ENCODE peak calls at places on chromosomes 5 and 9, in ten cellular contexts. One of them, this sample, is unnamed.

GRCh38 chr5:165574140-165574539 is 2068.7 kb downstream of the MAT2B start:
- DNase-seq in gastrocnemius medialis: no peak
- DNase-seq in lower leg skin: no peak
- DNase-seq in PC-3: no peak
- DNase-seq in pancreas: no peak
- DNase-seq in cardiac muscle cell: no peak
- DNase-seq in dorsolateral prefrontal cortex: no peak
- DNase-seq in OCI-LY7: no peak
- DNase-seq in NB4: no peak
- DNase-seq in cardiac fibroblast: no peak
- DNase-seq in this sample: no peak

GRCh38 chr5:17277907-17278306 is 60.5 kb downstream of the BASP1 start:
- DNase-seq in OCI-LY7: no peak
- DNase-seq in lower leg skin: no peak
- DNase-seq in dorsolateral prefrontal cortex: no peak
- DNase-seq in NB4: no peak
- DNase-seq in pancreas: no peak
- DNase-seq in gastrocnemius medialis: no peak
- DNase-seq in cardiac fibroblast: no peak
- DNase-seq in cardiac muscle cell: no peak
- DNase-seq in PC-3: no peak
- DNase-seq in this sample: no peak

GRCh38 chr5:152542741-152543140 is 137.7 kb upstream of the NMUR2 start:
- DNase-seq in NB4: peak
- DNase-seq in cardiac muscle cell: peak
- DNase-seq in dorsolateral prefrontal cortex: no peak
- DNase-seq in PC-3: peak
- DNase-seq in lower leg skin: no peak
- DNase-seq in gastrocnemius medialis: no peak
- DNase-seq in OCI-LY7: no peak
- DNase-seq in cardiac fibroblast: peak
- DNase-seq in pancreas: no peak
- DNase-seq in this sample: no peak

GRCh38 chr9:90641868-90642558 is 611 bp downstream of the DIRAS2 start:
- DNase-seq in NB4: no peak
- DNase-seq in lower leg skin: no peak
- DNase-seq in cardiac muscle cell: no peak
- DNase-seq in dorsolateral prefrontal cortex: peak
- DNase-seq in gastrocnemius medialis: no peak
- DNase-seq in PC-3: no peak
- DNase-seq in OCI-LY7: no peak
- DNase-seq in cardiac fibroblast: no peak
- DNase-seq in pancreas: no peak
- DNase-seq in this sample: no peak

GRCh38 chr5:145324767-145325479 is 510.2 kb downstream of the PRELID2 start:
- DNase-seq in OCI-LY7: no peak
- DNase-seq in PC-3: no peak
- DNase-seq in dorsolateral prefrontal cortex: no peak
- DNase-seq in lower leg skin: no peak
- DNase-seq in pancreas: no peak
- DNase-seq in cardiac fibroblast: peak
- DNase-seq in cardiac muscle cell: peak
- DNase-seq in gastrocnemius medialis: no peak
- DNase-seq in NB4: no peak
- DNase-seq in this sample: no peak

GRCh38 chr5:108515706-108516105 is 133.8 kb upstream of the FBXL17 start:
- DNase-seq in gastrocnemius medialis: no peak
- DNase-seq in pancreas: no peak
- DNase-seq in PC-3: no peak
- DNase-seq in OCI-LY7: no peak
- DNase-seq in lower leg skin: no peak
- DNase-seq in cardiac fibroblast: no peak
- DNase-seq in cardiac muscle cell: no peak
- DNase-seq in NB4: no peak
- DNase-seq in dorsolateral prefrontal cortex: no peak
- DNase-seq in this sample: no peak

GRCh38 chr5:174624754-174625506 is 99.5 kb upstream of the MSX2 start:
- DNase-seq in dorsolateral prefrontal cortex: no peak
- DNase-seq in lower leg skin: no peak
- DNase-seq in pancreas: no peak
- DNase-seq in OCI-LY7: no peak
- DNase-seq in PC-3: no peak
- DNase-seq in gastrocnemius medialis: no peak
- DNase-seq in cardiac fibroblast: peak
- DNase-seq in cardiac muscle cell: peak
- DNase-seq in NB4: peak
- DNase-seq in this sample: no peak

GRCh38 chr9:114303571-114303970 is 19.3 kb upstream of the ORM1 start:
- DNase-seq in OCI-LY7: no peak
- DNase-seq in gastrocnemius medialis: no peak
- DNase-seq in cardiac fibroblast: no peak
- DNase-seq in dorsolateral prefrontal cortex: peak
- DNase-seq in NB4: no peak
- DNase-seq in pancreas: no peak
- DNase-seq in PC-3: no peak
- DNase-seq in cardiac muscle cell: no peak
- DNase-seq in lower leg skin: peak
- DNase-seq in this sample: no peak

GRCh38 chr5:160269017-160269416 is 39.7 kb downstream of the FABP6 start:
- DNase-seq in PC-3: no peak
- DNase-seq in gastrocnemius medialis: peak
- DNase-seq in OCI-LY7: no peak
- DNase-seq in dorsolateral prefrontal cortex: peak
- DNase-seq in lower leg skin: peak
- DNase-seq in cardiac fibroblast: peak
- DNase-seq in NB4: peak
- DNase-seq in cardiac muscle cell: peak
- DNase-seq in pancreas: peak
- DNase-seq in this sample: peak

GRCh38 chr5:160263326-160263850 is 34.1 kb downstream of the FABP6 start:
- DNase-seq in OCI-LY7: no peak
- DNase-seq in cardiac muscle cell: no peak
- DNase-seq in gastrocnemius medialis: no peak
- DNase-seq in pancreas: no peak
- DNase-seq in dorsolateral prefrontal cortex: no peak
- DNase-seq in NB4: no peak
- DNase-seq in lower leg skin: no peak
- DNase-seq in PC-3: no peak
- DNase-seq in cardiac fibroblast: no peak
- DNase-seq in this sample: no peak

GRCh38 chr5:160268111-160268510 is 38.8 kb downstream of the FABP6 start:
- DNase-seq in cardiac muscle cell: no peak
- DNase-seq in gastrocnemius medialis: no peak
- DNase-seq in cardiac fibroblast: no peak
- DNase-seq in dorsolateral prefrontal cortex: no peak
- DNase-seq in OCI-LY7: no peak
- DNase-seq in lower leg skin: no peak
- DNase-seq in pancreas: no peak
- DNase-seq in PC-3: no peak
- DNase-seq in NB4: no peak
- DNase-seq in this sample: no peak

GRCh38 chr5:160266044-160266718 is 36.9 kb downstream of the FABP6 start:
- DNase-seq in gastrocnemius medialis: no peak
- DNase-seq in dorsolateral prefrontal cortex: no peak
- DNase-seq in lower leg skin: no peak
- DNase-seq in cardiac muscle cell: no peak
- DNase-seq in cardiac fibroblast: no peak
- DNase-seq in NB4: no peak
- DNase-seq in pancreas: no peak
- DNase-seq in OCI-LY7: no peak
- DNase-seq in PC-3: no peak
- DNase-seq in this sample: no peak

DNA sequence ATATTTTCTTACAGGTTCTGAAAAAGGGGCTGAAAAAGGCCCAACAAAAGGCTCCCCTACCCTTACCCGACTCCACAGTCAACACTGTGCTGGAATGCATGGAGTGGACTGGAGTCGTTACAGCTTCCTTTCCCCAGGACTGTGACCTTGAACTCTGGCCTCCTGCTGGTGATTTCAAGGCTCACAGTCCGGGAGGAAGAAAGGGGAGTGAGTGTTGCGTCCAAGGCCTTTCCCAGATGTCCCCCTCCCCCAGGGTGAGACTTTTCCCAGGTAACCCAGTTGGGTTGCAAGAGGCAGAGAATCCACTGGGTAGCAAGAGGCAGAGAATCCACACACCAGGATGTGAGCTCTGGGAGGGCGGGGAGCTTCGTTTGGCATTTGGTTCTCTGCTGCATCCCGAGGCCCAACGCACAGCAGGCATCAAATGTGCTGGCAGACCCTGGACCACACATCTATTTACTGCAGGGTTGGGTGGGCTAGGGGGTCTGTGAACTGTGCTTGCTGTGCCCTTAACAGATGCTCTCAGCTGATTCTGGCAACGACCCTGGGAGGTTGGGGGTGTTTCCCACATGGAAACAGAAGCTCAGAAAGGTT is 37.5 kb downstream of the FABP6 start:
- DNase-seq in pancreas: no peak
- DNase-seq in OCI-LY7: no peak
- DNase-seq in cardiac muscle cell: no peak
- DNase-seq in gastrocnemius medialis: no peak
- DNase-seq in dorsolateral prefrontal cortex: no peak
- DNase-seq in NB4: no peak
- DNase-seq in lower leg skin: no peak
- DNase-seq in PC-3: no peak
- DNase-seq in cardiac fibroblast: no peak
- DNase-seq in this sample: no peak
- TF ChIP-seq CTCF in pancreas: no peak
- TF ChIP-seq CTCF in OCI-LY7: no peak
- TF ChIP-seq CTCF in cardiac muscle cell: no peak
- TF ChIP-seq CTCF in gastrocnemius medialis: no peak
- TF ChIP-seq CTCF in dorsolateral prefrontal cortex: no peak
- TF ChIP-seq CTCF in NB4: no peak
- TF ChIP-seq CTCF in lower leg skin: no peak
- TF ChIP-seq CTCF in PC-3: no peak
- TF ChIP-seq CTCF in cardiac fibroblast: no peak
- TF ChIP-seq CTCF in this sample: peak

DNA sequence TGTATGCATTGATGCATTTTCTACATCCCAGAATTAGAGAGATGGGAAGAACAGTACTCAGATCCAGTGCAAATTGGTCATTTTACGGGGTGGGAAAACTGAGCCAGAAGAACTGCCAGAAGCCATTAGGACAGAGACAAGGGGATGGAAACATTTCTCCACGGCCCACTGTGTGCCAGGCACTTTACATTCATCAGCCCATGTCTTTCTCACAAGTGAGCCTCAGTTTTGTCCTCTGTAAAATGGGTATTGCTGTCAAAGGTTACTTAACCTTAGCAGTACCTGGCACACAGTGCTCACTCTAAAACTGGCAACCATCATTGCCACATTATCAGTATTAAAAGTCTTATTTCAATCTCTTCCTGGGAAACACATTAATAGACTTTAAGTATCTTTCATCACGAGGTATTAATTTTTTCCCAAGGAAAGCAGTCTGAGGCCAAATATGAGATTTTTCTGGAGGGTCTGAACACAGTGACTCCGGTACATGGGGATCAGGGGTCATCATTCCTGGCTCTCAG is 5.2 kb downstream of the DUSP1 start:
- DNase-seq in pancreas: no peak
- DNase-seq in NB4: no peak
- DNase-seq in gastrocnemius medialis: no peak
- DNase-seq in cardiac fibroblast: peak
- DNase-seq in lower leg skin: peak
- DNase-seq in OCI-LY7: no peak
- DNase-seq in cardiac muscle cell: peak
- DNase-seq in PC-3: no peak
- DNase-seq in dorsolateral prefrontal cortex: no peak
- DNase-seq in this sample: no peak
- H3K4me3 ChIP-seq in pancreas: no peak
- H3K4me3 ChIP-seq in NB4: no peak
- H3K4me3 ChIP-seq in gastrocnemius medialis: peak
- H3K4me3 ChIP-seq in cardiac fibroblast: peak
- H3K4me3 ChIP-seq in lower leg skin: no peak
- H3K4me3 ChIP-seq in OCI-LY7: peak
- H3K4me3 ChIP-seq in cardiac muscle cell: peak
- H3K4me3 ChIP-seq in PC-3: peak
- H3K4me3 ChIP-seq in dorsolateral prefrontal cortex: peak
- H3K4me3 ChIP-seq in this sample: peak

DNA sequence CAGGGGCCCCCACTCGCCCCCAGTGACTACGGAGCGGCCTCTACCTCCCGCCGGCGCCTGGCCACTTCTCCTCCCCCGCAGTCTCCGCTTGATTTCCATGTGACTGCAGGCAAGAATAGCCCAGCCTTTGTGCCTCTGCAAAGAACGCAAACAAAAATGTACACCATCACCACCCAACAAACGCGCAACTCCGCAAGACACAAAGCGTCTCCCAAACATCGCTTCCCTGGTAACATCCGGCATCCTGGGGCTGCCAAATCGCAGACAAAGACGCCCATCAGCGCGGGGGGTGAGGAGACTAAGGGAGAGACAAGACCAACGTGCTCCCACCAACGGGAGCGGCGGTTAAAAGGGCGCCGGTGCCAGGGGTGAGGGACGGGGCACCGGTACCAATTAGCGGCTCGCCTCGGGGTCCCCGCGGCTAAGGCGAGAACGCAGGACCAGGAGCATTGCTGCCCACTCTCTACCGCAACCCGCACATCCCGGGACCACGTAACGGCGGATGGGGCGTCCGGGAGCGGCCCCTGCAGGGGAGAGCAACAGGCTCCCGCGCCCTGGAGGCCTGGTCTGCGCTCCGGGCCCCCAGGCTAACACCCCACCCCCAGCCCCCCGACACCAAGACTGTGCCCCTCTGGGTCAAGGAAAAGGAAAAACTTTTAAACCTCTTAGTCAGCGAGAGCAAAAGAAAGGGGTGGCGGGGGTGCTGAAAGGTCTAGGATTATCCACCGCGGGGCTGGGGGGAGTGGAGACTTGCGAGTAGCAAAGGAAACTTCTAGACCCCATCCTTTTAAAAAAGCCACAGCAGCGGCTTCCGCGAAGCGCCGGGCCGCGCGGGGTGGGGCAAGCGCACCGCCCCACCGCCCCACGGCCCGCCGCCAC is 885 bp downstream of the MPDZ start:
- DNase-seq in NB4: no peak
- DNase-seq in cardiac muscle cell: peak
- DNase-seq in OCI-LY7: no peak
- DNase-seq in PC-3: peak
- DNase-seq in pancreas: peak
- DNase-seq in lower leg skin: peak
- DNase-seq in dorsolateral prefrontal cortex: peak
- DNase-seq in gastrocnemius medialis: peak
- DNase-seq in cardiac fibroblast: peak
- DNase-seq in this sample: peak
- TF ChIP-seq CTCF in NB4: no peak
- TF ChIP-seq CTCF in cardiac muscle cell: peak
- TF ChIP-seq CTCF in OCI-LY7: no peak
- TF ChIP-seq CTCF in PC-3: no peak
- TF ChIP-seq CTCF in pancreas: no peak
- TF ChIP-seq CTCF in lower leg skin: no peak
- TF ChIP-seq CTCF in dorsolateral prefrontal cortex: peak
- TF ChIP-seq CTCF in gastrocnemius medialis: no peak
- TF ChIP-seq CTCF in cardiac fibroblast: peak
- TF ChIP-seq CTCF in this sample: no peak

GRCh38 chr9:95491543-95492330 is 25.0 kb downstream of the PTCH1 start:
- DNase-seq in NB4: no peak
- DNase-seq in PC-3: no peak
- DNase-seq in OCI-LY7: peak
- DNase-seq in gastrocnemius medialis: no peak
- DNase-seq in lower leg skin: no peak
- DNase-seq in pancreas: no peak
- DNase-seq in dorsolateral prefrontal cortex: no peak
- DNase-seq in cardiac muscle cell: no peak
- DNase-seq in cardiac fibroblast: no peak
- DNase-seq in this sample: no peak

GRCh38 chr9:95495529-95495928 is 21.2 kb downstream of the PTCH1 start:
- DNase-seq in cardiac fibroblast: no peak
- DNase-seq in pancreas: no peak
- DNase-seq in lower leg skin: no peak
- DNase-seq in PC-3: no peak
- DNase-seq in NB4: no peak
- DNase-seq in gastrocnemius medialis: no peak
- DNase-seq in cardiac muscle cell: no peak
- DNase-seq in OCI-LY7: no peak
- DNase-seq in dorsolateral prefrontal cortex: no peak
- DNase-seq in this sample: no peak

GRCh38 chr9:95494022-95494415 is 22.8 kb downstream of the PTCH1 start:
- DNase-seq in dorsolateral prefrontal cortex: peak
- DNase-seq in lower leg skin: peak
- DNase-seq in OCI-LY7: peak
- DNase-seq in gastrocnemius medialis: no peak
- DNase-seq in pancreas: no peak
- DNase-seq in PC-3: peak
- DNase-seq in NB4: peak
- DNase-seq in cardiac muscle cell: no peak
- DNase-seq in cardiac fibroblast: no peak
- DNase-seq in this sample: peak

GRCh38 chr9:95495988-95496387 is 20.8 kb downstream of the PTCH1 start:
- DNase-seq in PC-3: no peak
- DNase-seq in lower leg skin: no peak
- DNase-seq in gastrocnemius medialis: no peak
- DNase-seq in dorsolateral prefrontal cortex: no peak
- DNase-seq in NB4: no peak
- DNase-seq in OCI-LY7: peak
- DNase-seq in pancreas: no peak
- DNase-seq in cardiac muscle cell: no peak
- DNase-seq in cardiac fibroblast: no peak
- DNase-seq in this sample: no peak

DNA sequence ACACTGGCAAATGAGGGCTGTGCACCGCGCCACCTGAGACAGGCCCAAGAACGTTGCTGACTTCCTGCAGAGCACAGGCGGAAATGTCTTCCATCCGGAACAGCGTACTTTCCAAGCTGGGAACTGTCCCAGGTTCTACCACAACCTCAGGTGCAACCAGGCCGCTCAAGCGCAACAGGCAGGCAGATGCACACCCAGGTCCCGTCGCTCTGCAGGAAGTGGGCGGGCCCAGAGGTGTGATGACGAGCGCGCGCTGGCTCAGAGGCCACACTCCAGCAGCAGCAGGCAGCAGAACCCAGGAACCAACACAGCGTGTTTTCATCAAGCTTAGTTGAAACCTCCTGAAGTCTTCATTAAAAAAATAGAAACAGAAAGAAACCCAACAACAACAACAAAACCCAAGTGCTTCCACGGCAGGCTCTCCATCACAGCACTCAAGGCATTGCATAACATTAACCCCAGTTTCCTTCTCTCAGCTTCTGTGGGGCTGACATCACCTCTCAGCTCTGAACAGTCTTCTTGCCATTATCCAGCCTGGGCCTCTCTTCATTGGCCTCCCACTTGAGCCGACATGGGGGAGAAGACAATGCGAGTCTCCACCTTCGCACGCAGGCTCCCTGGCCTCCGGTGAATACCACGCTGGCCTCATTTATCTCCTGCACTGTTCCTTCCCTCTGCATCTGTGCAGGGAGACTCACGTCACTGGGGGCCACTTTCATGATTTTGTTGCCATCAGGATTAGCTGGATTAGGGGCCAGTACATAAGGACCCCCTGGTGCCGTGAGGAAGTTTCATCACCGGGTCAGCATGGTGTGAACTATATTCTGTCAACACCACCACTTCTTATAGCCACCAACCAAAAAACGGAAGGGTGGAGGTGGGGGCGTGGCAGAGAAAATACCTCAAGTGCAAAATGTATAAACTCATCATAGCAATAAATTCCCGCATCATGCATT is 22.1 kb downstream of the PTCH1 start:
- DNase-seq in cardiac muscle cell: no peak
- DNase-seq in dorsolateral prefrontal cortex: no peak
- DNase-seq in NB4: peak
- DNase-seq in gastrocnemius medialis: no peak
- DNase-seq in pancreas: peak
- DNase-seq in cardiac fibroblast: no peak
- DNase-seq in lower leg skin: peak
- DNase-seq in PC-3: peak
- DNase-seq in OCI-LY7: peak
- DNase-seq in this sample: peak
- H3K4me3 ChIP-seq in cardiac muscle cell: no peak
- H3K4me3 ChIP-seq in dorsolateral prefrontal cortex: peak
- H3K4me3 ChIP-seq in NB4: peak
- H3K4me3 ChIP-seq in gastrocnemius medialis: no peak
- H3K4me3 ChIP-seq in pancreas: no peak
- H3K4me3 ChIP-seq in cardiac fibroblast: no peak
- H3K4me3 ChIP-seq in lower leg skin: no peak
- H3K4me3 ChIP-seq in PC-3: peak
- H3K4me3 ChIP-seq in OCI-LY7: peak
- H3K4me3 ChIP-seq in this sample: peak